ENCODE peak calls at places on chromosome 16, in five cellular contexts. L is stomach, P is cardiac fibroblast, J is endodermal cell, X is HCT116. N is an unnamed sample.

GRCh38 chr16:12695454-12695853 is 108.2 kb downstream of the CPPED1 start:
- DNase-seq in P (no peak), J (no peak), X (no peak), L (no peak), N (no peak)

GRCh38 chr16:47064775-47065174 is 79.0 kb downstream of the NETO2 start:
- DNase-seq in P (no peak), X (no peak), J (no peak), L (no peak), N (no peak)

GRCh38 chr16:81170824-81171223 is 67.7 kb upstream of the BCO1 start:
- DNase-seq in J (peak), L (no peak), X (no peak), P (no peak), N (no peak)

GRCh38 chr16:1560153-1560552 is 26.7 kb downstream of the TMEM204 start:
- DNase-seq in P (no peak), L (no peak), J (no peak), X (no peak), N (no peak)

GRCh38 chr16:22675745-22676540 is 138.0 kb upstream of the HS3ST2 start:
- DNase-seq in P (no peak), J (no peak), L (no peak), X (no peak), N (no peak)

GRCh38 chr16:46898006-46898405 is 13.8 kb downstream of the GPT2 start:
- DNase-seq in J (no peak), X (no peak), L (no peak), P (no peak), N (no peak)

GRCh38 chr16:13307861-13308260 is 406.5 kb downstream of the SHISA9 start:
- DNase-seq in L (no peak), P (no peak), X (no peak), J (no peak), N (no peak)

GRCh38 chr16:11097094-11097781 is 152.9 kb downstream of the CLEC16A start:
- DNase-seq in X (no peak), L (no peak), P (no peak), J (no peak), N (no peak)

GRCh38 chr16:67842509-67843342 is 606 bp downstream of the THAP11 start:
- DNase-seq in J (peak), P (peak), X (no peak), L (peak), N (no peak)

GRCh38 chr16:73040136-73040535 is 7.8 kb downstream of the ZFHX3 start:
- DNase-seq in L (no peak), J (peak), X (no peak), P (no peak), N (no peak)

GRCh38 chr16:13873835-13874438 is 46.0 kb upstream of the ERCC4 start:
- DNase-seq in P (peak), L (no peak), X (peak), J (peak), N (no peak)

GRCh38 chr16:73568769-73569168 is 520.8 kb upstream of the ZFHX3 start:
- DNase-seq in P (no peak), J (no peak), X (no peak), L (no peak), N (no peak)

GRCh38 chr16:15576960-15577958 is 65.7 kb downstream of the MARF1 start:
- DNase-seq in P (no peak), X (no peak), J (no peak), L (peak), N (no peak)

GRCh38 chr16:69930117-69930776 is 20.9 kb upstream of the CLEC18A start:
- DNase-seq in J (peak), X (peak), P (peak), L (peak), N (peak)

GRCh38 chr16:83967091-83967490 is 953 bp upstream of the NECAB2 start:
- DNase-seq in L (no peak), P (no peak), J (no peak), X (no peak), N (no peak)

GRCh38 chr16:28125592-28125991 is 62.1 kb upstream of the GSG1L start:
- DNase-seq in P (no peak), L (no peak), X (no peak), J (no peak), N (no peak)

GRCh38 chr16:74730049-74730683 is 29.5 kb upstream of the MLKL start:
- DNase-seq in P (no peak), J (no peak), X (no peak), L (peak), N (no peak)

GRCh38 chr16:54931757-54932660 is 1.3 kb downstream of the IRX5 start:
- DNase-seq in X (no peak), P (no peak), J (peak), L (no peak), N (no peak)

GRCh38 chr16:3019594-3020246 is 448 bp upstream of the TNFRSF12A start:
- DNase-seq in J (no peak), X (no peak), P (no peak), L (no peak), N (no peak)

GRCh38 chr16:82667437-82667836 is 40.7 kb downstream of the CDH13 start:
- DNase-seq in L (no peak), P (no peak), J (no peak), X (no peak), N (no peak)

GRCh38 chr16:82675300-82675699 is 48.5 kb downstream of the CDH13 start:
- DNase-seq in L (no peak), P (no peak), X (no peak), J (no peak), N (no peak)

GRCh38 chr16:82672676-82673075 is 45.9 kb downstream of the CDH13 start:
- DNase-seq in X (no peak), L (no peak), P (no peak), J (no peak), N (no peak)

GRCh38 chr16:82668094-82668493 is 41.3 kb downstream of the CDH13 start:
- DNase-seq in J (no peak), X (no peak), L (no peak), P (no peak), N (no peak)

DNA sequence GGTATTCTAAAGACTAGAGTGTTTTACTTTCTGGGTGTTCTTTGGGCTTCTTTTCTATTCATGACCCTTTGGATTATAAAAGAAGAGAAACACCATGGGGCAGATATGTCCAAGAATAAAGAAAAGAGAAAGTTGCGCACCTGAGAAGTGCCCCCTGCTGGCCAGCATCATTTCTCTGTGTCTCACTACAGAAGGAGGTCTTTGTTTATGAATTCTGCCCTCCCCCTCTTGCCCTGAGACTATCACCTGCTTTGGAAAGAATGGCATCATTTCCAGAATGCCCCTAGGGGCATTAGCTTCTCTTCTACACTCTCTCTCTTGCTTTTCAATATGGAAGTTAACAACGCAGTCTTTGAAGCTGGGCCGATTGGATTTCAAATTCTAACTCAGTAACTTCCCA is 45.0 kb downstream of the CDH13 start:
- DNase-seq in J (no peak), P (peak), X (no peak), L (no peak), N (no peak)
- TF ChIP-seq CTCF in J (peak), P (peak), X (peak), L (no peak), N (no peak)

DNA sequence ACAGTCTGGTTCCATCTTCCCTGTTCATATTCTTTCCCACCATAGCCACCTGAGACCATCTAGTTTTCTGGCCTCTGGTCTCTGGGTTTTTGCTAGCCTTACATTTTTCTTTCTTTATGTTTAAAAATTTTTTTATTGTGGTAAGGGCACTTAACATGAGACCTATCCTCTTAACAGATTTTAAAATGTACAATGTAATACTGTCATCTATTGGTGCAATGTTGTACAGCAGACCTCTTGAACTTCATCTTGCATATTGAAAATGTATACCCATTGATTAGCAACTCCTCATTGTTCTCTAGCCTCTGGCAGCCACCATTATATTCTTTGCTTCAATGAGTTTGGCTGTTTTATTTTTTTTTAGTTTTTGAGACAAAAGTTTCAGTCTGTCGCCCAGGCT is 39.2 kb downstream of the ITGAM start:
- DNase-seq in P (no peak), L (no peak), J (no peak), X (no peak), N (no peak)
- TF ChIP-seq CTCF in P (no peak), L (no peak), J (no peak), X (peak), N (no peak)

GRCh38 chr16:24906199-24906808 is 60.5 kb downstream of the SLC5A11 start:
- DNase-seq in J (no peak), L (no peak), X (peak), P (peak), N (no peak)
- TF ChIP-seq CTCF in J (peak), L (no peak), X (peak), P (peak), N (no peak)

DNA sequence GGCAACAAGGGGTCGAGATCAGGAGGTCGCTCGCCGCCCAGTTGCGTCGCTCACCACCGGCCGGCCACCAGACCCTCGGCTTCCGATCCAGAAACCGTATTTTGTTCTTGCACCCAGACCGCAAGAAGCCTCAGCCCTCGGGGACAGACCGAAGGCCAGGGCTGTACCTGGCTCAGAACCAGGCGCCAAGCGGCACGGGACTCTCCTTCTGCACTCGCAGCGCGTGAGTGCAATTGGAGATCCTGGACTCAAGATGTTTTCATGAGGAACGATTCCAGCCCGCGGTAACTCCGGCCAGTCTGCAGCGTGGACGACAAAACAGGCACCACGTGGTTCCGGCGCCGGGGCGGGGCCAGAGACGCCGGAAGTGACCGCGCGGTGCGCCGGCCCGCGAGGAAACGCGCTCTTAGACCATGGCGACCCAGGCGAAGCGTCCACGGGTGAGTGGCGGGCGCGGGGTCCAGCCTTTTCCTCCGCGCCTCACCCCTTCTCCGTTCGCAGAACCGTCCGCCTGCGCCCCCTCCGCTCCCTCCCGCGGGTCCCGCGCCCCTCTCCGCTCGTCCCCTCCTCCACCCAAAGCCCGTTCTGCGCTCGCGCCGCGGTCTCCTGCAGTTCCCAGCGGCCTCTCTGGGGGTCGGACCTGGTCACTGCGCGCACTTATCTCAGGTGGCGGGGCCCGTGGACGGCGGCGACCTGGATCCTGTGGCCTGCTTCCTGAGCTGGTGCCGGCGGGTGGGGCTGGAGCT is at the start of gene SETD6:
- DNase-seq in J (peak), L (peak), X (peak), P (peak), N (peak)
- TF ChIP-seq CTCF in J (peak), L (no peak), X (no peak), P (peak), N (no peak)

DNA sequence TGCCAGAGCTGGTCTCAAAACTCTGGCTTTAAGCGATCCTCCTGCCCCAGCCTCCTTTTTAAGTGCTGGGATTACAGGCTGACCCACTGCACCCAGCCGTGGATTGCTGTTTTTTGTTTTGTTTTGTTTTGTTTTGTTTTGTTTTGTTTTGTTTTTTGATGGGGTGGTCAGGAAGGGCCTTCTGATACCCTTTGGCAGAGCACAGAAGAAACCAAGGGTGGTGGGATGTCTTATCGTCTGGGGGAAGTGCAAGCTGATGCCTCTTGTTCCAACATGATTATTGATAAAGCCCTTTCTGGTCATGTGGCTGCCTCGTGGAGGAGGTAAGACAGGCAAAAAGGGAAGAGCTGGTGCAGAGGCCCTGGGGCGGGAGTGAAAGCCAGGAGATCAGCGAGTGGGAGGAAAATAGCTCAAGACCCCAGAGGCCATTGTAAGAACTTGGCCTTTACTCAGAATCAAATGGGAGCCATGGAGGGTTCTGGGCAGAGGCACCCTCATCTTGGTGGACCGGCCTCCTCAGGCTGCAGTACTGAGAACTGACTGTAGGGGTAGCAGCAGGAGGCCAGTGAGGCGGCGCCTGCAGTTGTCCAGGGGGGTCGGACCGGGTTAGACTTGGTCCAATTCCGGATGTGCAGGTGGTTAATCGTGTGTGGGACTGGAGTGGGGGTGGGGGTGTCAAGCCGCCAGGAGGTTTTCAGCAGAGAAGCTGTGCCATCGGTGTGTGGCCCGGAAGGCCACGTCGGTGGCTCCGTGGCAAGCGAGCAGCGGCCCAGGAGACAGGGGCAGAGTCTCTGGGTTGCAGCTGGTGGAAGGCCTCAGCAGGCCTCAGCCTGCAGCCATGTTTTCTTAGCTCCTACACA is 84.4 kb upstream of the GSE1 start:
- DNase-seq in X (no peak), J (no peak), L (no peak), P (peak), N (no peak)
- TF ChIP-seq CTCF in X (peak), J (peak), L (peak), P (peak), N (no peak)

GRCh38 chr16:89442990-89443726 is 47.2 kb downstream of the ANKRD11 start:
- DNase-seq in X (peak), J (no peak), L (peak), P (peak), N (no peak)
- TF ChIP-seq CTCF in X (no peak), J (peak), L (no peak), P (no peak), N (no peak)

GRCh38 chr16:88821168-88821850 is 9.6 kb upstream of the APRT start:
- DNase-seq in X (no peak), P (no peak), J (no peak), L (no peak), N (no peak)
- TF ChIP-seq CTCF in X (peak), P (no peak), J (peak), L (no peak), N (no peak)

GRCh38 chr16:77951788-77952187 is 70.6 kb upstream of the CLEC3A start:
- DNase-seq in X (peak), J (peak), L (no peak), P (no peak), N (no peak)
- TF ChIP-seq CTCF in X (peak), J (peak), L (peak), P (peak), N (no peak)

GRCh38 chr16:56789360-56789759 is 59.4 kb downstream of the NUP93 start:
- DNase-seq in P (peak), X (peak), J (no peak), L (peak), N (no peak)
- TF ChIP-seq CTCF in P (peak), X (peak), J (peak), L (peak), N (no peak)

DNA sequence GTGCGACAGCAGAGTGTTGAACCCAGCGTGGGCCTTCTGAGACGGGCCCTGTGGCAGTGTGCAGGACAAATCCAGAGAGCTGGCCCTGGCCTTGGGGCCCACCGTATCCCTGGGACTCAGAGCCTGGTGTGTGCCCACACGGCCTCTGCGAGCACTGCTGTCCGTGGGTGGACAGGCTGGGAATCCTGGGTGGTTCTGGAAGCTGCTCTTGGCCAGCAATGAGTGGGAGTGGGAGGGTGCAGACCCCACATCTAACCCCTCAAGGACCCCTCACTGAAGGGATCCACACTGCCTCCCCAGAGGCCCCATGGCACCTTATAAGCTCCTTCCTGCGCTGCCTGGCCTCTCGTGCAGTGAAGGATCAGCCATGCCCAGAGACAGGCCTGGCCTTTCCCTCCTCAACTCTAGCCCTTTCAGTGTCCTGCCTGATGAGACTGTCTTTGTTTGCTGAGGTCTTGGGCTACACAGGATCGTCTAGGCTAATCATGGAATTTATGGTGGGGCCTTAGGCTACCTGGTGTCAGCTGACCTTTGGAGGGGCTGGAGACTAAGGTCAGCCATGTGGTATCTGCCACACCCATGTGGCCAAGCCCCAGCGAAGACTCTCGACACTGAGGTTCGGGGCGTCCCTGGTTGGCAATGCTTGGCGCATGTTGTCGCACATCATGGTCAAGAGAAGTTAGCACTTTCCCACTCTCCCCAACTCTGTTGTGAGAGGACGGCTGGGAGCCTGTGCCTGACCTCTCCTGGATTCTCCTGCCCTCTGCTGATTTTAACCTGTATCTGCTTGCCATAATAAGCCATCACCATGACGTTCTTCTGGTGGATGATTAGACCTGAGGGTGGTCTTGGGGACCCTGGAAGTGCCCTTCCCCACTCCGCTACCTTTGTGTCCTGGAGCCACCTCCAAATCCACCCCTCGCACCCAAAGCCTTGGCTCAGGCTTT is 16.4 kb upstream of the GINS2 start:
- DNase-seq in J (no peak), L (no peak), P (no peak), X (no peak), N (no peak)
- TF ChIP-seq CTCF in J (peak), L (no peak), P (no peak), X (no peak), N (no peak)